ENCODE peak calls at places on chromosomes 4 and X, in four cellular contexts. S, O, X and N are unnamed samples.

GRCh38 chr4:98564847-98565246 is 93.6 kb downstream of the TSPAN5 start:
- DNase-seq in S (no peak), O (no peak), X (no peak), N (no peak)

GRCh38 chrX:18883234-18883960 is 100.5 kb downstream of the PHKA2 start:
- DNase-seq in S (no peak), O (no peak), X (no peak), N (no peak)

GRCh38 chr4:61994036-61994435 is 793.9 kb downstream of the ADGRL3 start:
- DNase-seq in S (no peak), O (no peak), X (no peak), N (peak)

GRCh38 chrX:118183606-118184005 is 67.0 kb upstream of the KLHL13 start:
- DNase-seq in S (no peak), O (no peak), X (no peak), N (no peak)

GRCh38 chr4:48290146-48290772 is 20.6 kb upstream of the TEC start:
- DNase-seq in S (peak), O (no peak), X (no peak), N (peak)

GRCh38 chr4:125357675-125358074 is 42.9 kb downstream of the FAT4 start:
- DNase-seq in S (no peak), O (no peak), X (no peak), N (no peak)

GRCh38 chr4:108796173-108796572 is 33.3 kb upstream of the ETNPPL start:
- DNase-seq in S (no peak), O (no peak), X (no peak), N (peak)

GRCh38 chr4:150801833-150802232 is 213.3 kb downstream of the LRBA start:
- DNase-seq in S (no peak), O (no peak), X (no peak), N (no peak)

GRCh38 chr4:24642941-24643628 is 58.7 kb upstream of the DHX15 start:
- DNase-seq in S (no peak), O (no peak), X (no peak), N (peak)

GRCh38 chrX:13463608-13464007 is 105.8 kb upstream of the EGFL6 start:
- DNase-seq in S (peak), O (no peak), X (no peak), N (peak)

GRCh38 chrX:149830192-149830873 is 48.6 kb downstream of the MAGEA9 start:
- DNase-seq in S (peak), O (peak), X (no peak), N (peak)

GRCh38 chr4:138455097-138455496 is 212.9 kb upstream of the SLC7A11 start:
- DNase-seq in S (no peak), O (no peak), X (no peak), N (no peak)